ENCODE peak calls at places on chromosomes 2 and 18, in four cellular contexts. H is C1 segment of cervical spinal cord, N is activated T-cell treated with anti-CD3 and anti-CD28 coated beads for 4 hours, K is AG04449. T is an unnamed sample.

GRCh38 chr18:2173464-2173863 is 397.8 kb downstream of the METTL4 start:
- DNase-seq in N (no peak), H (no peak), K (peak), T (no peak)

GRCh38 chr18:24136967-24137373 is 1.9 kb upstream of the CABYR start:
- DNase-seq in N (no peak), K (no peak), H (no peak), T (no peak)

GRCh38 chr2:96403481-96403880 is 67.9 kb downstream of the NCAPH start:
- DNase-seq in N (no peak), K (no peak), H (no peak), T (no peak)

GRCh38 chr2:23912054-23912453 is 14.9 kb downstream of the ATAD2B start:
- DNase-seq in H (no peak), K (no peak), N (no peak), T (no peak)

GRCh38 chr18:3347286-3347803 is 85.4 kb downstream of the MYL12B start:
- DNase-seq in N (no peak), K (no peak), H (no peak), T (no peak)

GRCh38 chr2:42902939-42903709 is 110.7 kb upstream of the HAAO start:
- DNase-seq in K (no peak), N (no peak), H (no peak), T (no peak)

GRCh38 chr2:134325696-134326095 is 71.8 kb downstream of the MGAT5 start:
- DNase-seq in H (no peak), K (no peak), N (no peak), T (no peak)

GRCh38 chr2:2692599-2693389 is 361.7 kb upstream of the MYT1L start:
- DNase-seq in N (no peak), K (no peak), H (no peak), T (no peak)

GRCh38 chr2:29110916-29111315 is 4.3 kb upstream of the CLIP4 start:
- DNase-seq in K (no peak), H (no peak), N (no peak), T (no peak)

GRCh38 chr2:2646312-2647051 is 315.4 kb upstream of the MYT1L start:
- DNase-seq in N (peak), K (no peak), H (no peak), T (no peak)